ENCODE peak calls at places on chromosomes 7 and 10, in eight cellular contexts. K, U, X, S, D, N, H and R are unnamed samples.

GRCh38 chr7:157851501-157852067 is 514.8 kb downstream of the DNAJB6 start:
- DNase-seq in X (peak; percentile 89), N (no peak), U (no peak), K (no peak), D (no peak), H (peak; percentile 91), S (peak; percentile 90), R (no peak)

GRCh38 chr7:2637505-2638223 is 5.9 kb downstream of the TTYH3 start:
- DNase-seq in X (peak; percentile 84), U (no peak), D (no peak), N (no peak), H (no peak), K (no peak), S (peak; percentile 87), R (no peak)

GRCh38 chr7:6294839-6295238 is 22.4 kb upstream of the CYTH3 start:
- DNase-seq in D (no peak), U (no peak), K (no peak), X (no peak), S (no peak), H (no peak), N (no peak), R (no peak)

GRCh38 chr10:125982256-125982948 is 86.0 kb downstream of the FANK1 start:
- DNase-seq in D (peak; percentile 52), K (peak; percentile 81), X (no peak), N (peak; percentile 15), H (peak; percentile 14), U (peak; percentile 83), S (no peak), R (peak; percentile 50)

GRCh38 chr7:41107330-41107937 is 595.5 kb downstream of the INHBA start:
- DNase-seq in N (no peak), D (peak; percentile 99), H (no peak), K (no peak), X (no peak), U (peak; percentile 38), S (no peak), R (peak; percentile 61)

GRCh38 chr7:17320102-17320497 is 21.6 kb downstream of the AHR start:
- DNase-seq in U (no peak), D (no peak), X (no peak), K (no peak), S (no peak), N (no peak), H (no peak), R (peak; percentile 54)

GRCh38 chr10:78579995-78580394 is 488.8 kb upstream of the ZMIZ1 start:
- DNase-seq in D (no peak), X (peak; percentile 93), K (peak; percentile 88), S (no peak), U (peak; percentile 59), N (no peak), H (no peak), R (no peak)

GRCh38 chr10:10270071-10270470 is 747.6 kb upstream of the CELF2 start:
- DNase-seq in K (peak; percentile 17), D (no peak), N (no peak), X (peak; percentile 55), H (no peak), U (no peak), S (no peak), R (peak; percentile 1)

GRCh38 chr10:119198438-119198837 is 8.9 kb upstream of the GRK5 start:
- DNase-seq in N (no peak), D (no peak), X (peak; percentile 53), H (peak; percentile 33), U (no peak), S (no peak), K (no peak), R (peak; percentile 67)

GRCh38 chr7:115933463-115933862 is 97.1 kb downstream of the TFEC start:
- DNase-seq in N (no peak), S (no peak), X (no peak), D (peak; percentile 46), U (no peak), H (no peak), K (no peak), R (peak; percentile 85)

GRCh38 chr10:101725296-101725695 is 30.3 kb upstream of the FBXW4 start:
- DNase-seq in D (no peak), K (no peak), S (no peak), U (no peak), H (no peak), N (no peak), X (no peak), R (no peak)

GRCh38 chr10:110067960-110068770 is 60.4 kb downstream of the ADD3 start:
- DNase-seq in K (peak; percentile 48), S (no peak), H (peak; percentile 85), D (no peak), U (no peak), N (no peak), X (peak; percentile 78), R (peak; percentile 60)

GRCh38 chr10:22992075-22992474 is 64.2 kb downstream of the ARMC3 start:
- DNase-seq in N (no peak), K (no peak), D (no peak), H (no peak), S (no peak), X (no peak), U (no peak), R (no peak)

GRCh38 chr10:131874991-131875451 is 25.8 kb upstream of the PPP2R2D start:
- DNase-seq in H (peak; percentile 72), K (peak; percentile 81), S (peak; percentile 87), D (peak; percentile 66), U (peak; percentile 68), N (peak; percentile 6), X (peak; percentile 87), R (peak; percentile 85)

GRCh38 chr7:73742753-73743641 is 4.4 kb upstream of the ABHD11 start:
- DNase-seq in U (peak; percentile 20), K (no peak), N (no peak), H (no peak), D (no peak), X (peak; percentile 71), S (peak; percentile 97), R (no peak)

GRCh38 chr10:13788701-13789447 is 202.1 kb downstream of the PRPF18 start:
- DNase-seq in U (peak; percentile 57), H (no peak), K (peak; percentile 74), X (peak; percentile 92), N (no peak), S (no peak), D (no peak), R (peak; percentile 80)

GRCh38 chr10:63217120-63217605 is 84.0 kb downstream of the NRBF2 start:
- DNase-seq in U (peak; percentile 76), N (peak; percentile 19), S (no peak), H (peak; percentile 20), D (peak; percentile 27), X (no peak), K (peak; percentile 73), R (no peak)

GRCh38 chr7:143514995-143515735 is 37.5 kb downstream of the TAS2R41 start:
- DNase-seq in K (no peak), D (no peak), X (no peak), U (peak; percentile 30), H (no peak), N (no peak), S (no peak), R (no peak)

DNA sequence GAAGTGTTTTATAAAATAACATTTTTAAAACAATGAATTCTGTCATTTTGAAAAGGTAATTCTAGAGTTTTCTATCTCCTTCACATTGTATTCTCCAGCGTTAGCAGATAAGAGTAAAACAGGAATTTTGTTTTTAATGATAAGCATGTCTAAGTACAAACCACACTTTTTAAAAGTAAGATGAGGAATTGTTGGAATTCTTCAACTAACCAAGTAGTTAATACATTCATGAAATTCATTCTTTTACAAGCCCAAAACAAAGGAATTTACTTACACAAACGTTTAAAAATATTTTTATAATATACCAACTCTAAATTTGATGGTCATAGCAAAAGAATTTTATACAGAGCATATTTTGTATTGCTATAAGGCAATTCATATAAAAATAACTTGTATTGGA is 51.3 kb downstream of the TWIST1 start:
- DNase-seq in D (no peak), X (no peak), U (no peak), S (no peak), H (no peak), N (no peak), K (peak; percentile 16), R (no peak)
- H3K4me3 ChIP-seq in D (no peak overlapping the region), X (no peak overlapping the region), U (no peak overlapping the region), S (no peak overlapping the region), H (no peak overlapping the region), N (no peak overlapping the region), K (no peak overlapping the region), R (no peak overlapping the region)

DNA sequence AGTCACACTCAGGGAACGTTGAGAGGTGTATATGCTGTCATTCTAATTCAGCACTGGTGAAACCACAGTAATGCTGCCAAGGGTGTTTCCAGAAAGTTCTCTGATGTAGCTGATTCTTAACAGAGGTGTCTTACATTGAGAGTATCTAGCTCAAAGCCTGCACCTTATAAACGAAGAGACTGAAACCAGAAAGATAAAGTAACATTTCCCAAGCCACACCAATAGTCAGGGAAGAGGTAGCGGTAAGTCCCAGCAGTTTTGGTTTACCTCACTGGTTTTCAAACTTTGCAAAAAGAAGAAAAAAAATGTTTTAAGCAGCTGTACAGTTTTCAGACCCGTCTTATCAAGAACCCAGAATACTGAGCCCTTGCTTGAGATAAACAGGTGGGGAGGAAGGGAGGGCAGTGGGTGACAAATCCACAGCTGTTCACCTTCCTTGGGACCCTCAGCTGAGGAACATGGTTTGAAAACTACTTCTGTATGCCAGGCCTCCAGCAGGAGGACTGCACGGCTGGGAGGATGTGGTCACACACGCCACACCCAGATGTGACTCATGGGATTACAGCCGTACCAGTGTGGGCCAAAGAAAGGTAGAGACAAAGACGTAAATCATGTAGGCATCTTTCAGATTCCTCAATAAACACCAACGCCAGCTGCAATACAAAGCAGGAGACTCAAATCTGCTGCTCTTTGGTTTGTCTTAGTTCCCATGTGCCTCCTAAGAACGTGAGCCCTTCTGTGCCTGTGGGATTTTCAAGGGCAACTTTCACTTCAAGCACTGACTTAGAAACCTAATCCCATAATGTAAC is 64.0 kb upstream of the GSDME start:
- DNase-seq in N (peak; percentile 86), U (peak; percentile 94), D (peak; percentile 98), X (peak; percentile 64), K (peak; percentile 90), S (peak; percentile 71), H (peak; percentile 94), R (peak; percentile 95)
- H3K4me3 ChIP-seq in N (no peak overlapping the region), U (no peak overlapping the region), D (no peak overlapping the region), X (no peak overlapping the region), K (no peak overlapping the region), S (no peak overlapping the region), H (no peak overlapping the region), R (no peak overlapping the region)

DNA sequence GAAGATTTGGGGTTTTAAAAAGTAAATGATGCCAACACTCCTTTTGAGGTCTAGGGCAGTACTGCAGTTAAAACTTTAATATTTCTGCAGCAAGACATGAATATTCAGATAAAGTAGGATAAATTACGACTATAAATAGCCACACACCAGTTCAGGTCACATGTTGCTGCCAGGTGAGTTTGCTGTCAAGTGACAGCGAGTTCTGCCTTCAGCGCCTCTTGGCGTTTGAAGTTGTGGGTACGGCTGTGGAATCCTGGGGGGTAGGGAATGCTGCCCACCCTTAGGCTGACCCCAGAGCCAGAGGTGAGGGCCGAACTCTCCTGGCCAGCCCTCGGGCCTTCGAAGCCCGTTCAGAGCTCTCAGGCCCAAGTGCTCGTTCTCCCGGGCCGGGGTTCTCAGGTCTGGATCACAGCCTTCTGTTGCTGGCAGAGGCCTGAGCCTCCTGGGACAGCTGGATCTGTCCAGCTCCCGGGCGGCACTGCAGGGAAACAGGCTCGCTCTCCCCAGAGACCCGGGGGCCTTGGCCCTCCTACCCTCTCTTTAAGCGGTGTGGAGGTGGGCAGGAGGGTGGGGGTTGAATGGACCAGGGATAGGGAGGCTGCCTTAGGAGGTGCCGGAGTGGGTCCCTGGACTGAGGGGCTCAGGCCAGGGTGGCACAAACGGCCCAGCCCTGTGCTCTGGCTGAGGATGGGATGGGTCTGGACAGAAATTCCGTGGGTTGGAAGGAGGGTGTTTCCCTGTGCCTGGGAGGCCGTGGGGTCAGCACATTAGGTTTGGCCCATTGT is 5.4 kb downstream of the BRI3 start:
- DNase-seq in U (no peak), D (no peak), N (no peak), K (no peak), H (no peak), S (peak; percentile 65), X (peak; percentile 71), R (no peak)
- H3K4me3 ChIP-seq in U (no peak overlapping the region), D (no peak overlapping the region), N (no peak overlapping the region), K (no peak overlapping the region), H (no peak overlapping the region), S (peak overlapping the region; percentile 88), X (no peak overlapping the region), R (peak overlapping the region; percentile 79)

GRCh38 chr7:1232623-1233327 is at the start of gene UNCX:
- DNase-seq in D (no peak), X (no peak), U (no peak), K (no peak), H (no peak), N (no peak), S (no peak), R (no peak)
- H3K4me3 ChIP-seq in D (no peak within 1 kb of the TSS), X (no peak within 1 kb of the TSS), U (no peak within 1 kb of the TSS), K (no peak within 1 kb of the TSS), H (no peak within 1 kb of the TSS), N (no peak within 1 kb of the TSS), S (no peak within 1 kb of the TSS), R (no peak within 1 kb of the TSS)